ENCODE peak calls at places on chromosomes 5 and 9, in seven cellular contexts. W is fibroblast of lung; O is effector memory CD4-positive, alpha-beta T cell; E is spleen; D is body of pancreas; K is HepG2; N is pancreas. H is an unnamed sample.

GRCh38 chr9:116274293-116274692 is 120.7 kb downstream of the PAPPA start:
- DNase-seq in O (no peak), E (no peak), N (no peak), W (no peak), D (no peak), K (no peak), H (peak; percentile 86)

GRCh38 chr9:8750639-8751041 is 951.1 kb upstream of the DMAC1 start:
- DNase-seq in E (no peak), K (no peak), O (no peak), D (no peak), N (no peak), W (peak; percentile 29), H (no peak)

GRCh38 chr5:98454407-98454806 is 319.1 kb upstream of the RGMB start:
- DNase-seq in O (no peak), W (peak; percentile 73), D (no peak), N (no peak), E (no peak), K (no peak), H (no peak)

GRCh38 chr5:62538017-62538942 is 40.3 kb upstream of the LRRC70 start:
- DNase-seq in O (no peak), W (peak; percentile 88), K (peak; percentile 28), D (no peak), E (no peak), N (no peak), H (no peak)

GRCh38 chr9:116643691-116644090 is 43.4 kb upstream of the TRIM32 start:
- DNase-seq in W (peak; percentile 15), O (no peak), K (no peak), N (no peak), D (no peak), E (no peak), H (peak; percentile 30)

GRCh38 chr9:70049672-70050271 is 6.1 kb downstream of the MAMDC2 start:
- DNase-seq in K (no peak), E (no peak), N (peak; percentile 39), O (no peak), D (peak; percentile 78), W (peak; percentile 73), H (peak; percentile 88)

GRCh38 chr9:107222020-107222522 is 61.0 kb upstream of the RAD23B start:
- DNase-seq in D (no peak), O (no peak), E (no peak), K (peak; percentile 84), N (no peak), W (peak; percentile 74), H (no peak)

GRCh38 chr5:126445502-126446174 is 22.4 kb downstream of the GRAMD2B start:
- DNase-seq in D (no peak), O (no peak), E (no peak), K (no peak), W (no peak), N (no peak), H (no peak)

GRCh38 chr9:70615566-70616138 is 201.2 kb upstream of the KLF9 start:
- DNase-seq in D (no peak), N (no peak), E (no peak), O (no peak), W (no peak), K (no peak), H (no peak)

GRCh38 chr5:158882236-158882635 is 217.5 kb downstream of the EBF1 start:
- DNase-seq in N (no peak), D (no peak), W (no peak), O (no peak), K (no peak), E (no peak), H (no peak)

GRCh38 chr9:117245225-117245624 is 169.6 kb downstream of the ASTN2 start:
- DNase-seq in K (no peak), D (no peak), W (no peak), O (no peak), N (no peak), E (no peak), H (no peak)

GRCh38 chr9:111986035-111986556 is 89.5 kb downstream of the UGCG start:
- DNase-seq in O (no peak), E (no peak), K (no peak), D (no peak), N (no peak), W (peak; percentile 31), H (no peak)

GRCh38 chr5:14869286-14870164 is 2.1 kb downstream of the ANKH start:
- DNase-seq in N (no peak), W (no peak), K (no peak), D (no peak), O (no peak), E (no peak), H (peak; percentile 53)

GRCh38 chr9:127598839-127599549 is 13.1 kb upstream of the STXBP1 start:
- DNase-seq in E (no peak), N (no peak), O (no peak), D (no peak), K (no peak), W (no peak), H (no peak)

GRCh38 chr5:159099049-159099760 is 511 bp downstream of the EBF1 start:
- DNase-seq in E (peak; percentile 90), N (no peak), D (no peak), K (no peak), O (no peak), W (peak; percentile 57), H (peak; percentile 90)

GRCh38 chr5:74502479-74502950 is 138.0 kb downstream of the ENC1 start:
- DNase-seq in K (peak; percentile 91), N (no peak), O (no peak), W (no peak), D (no peak), E (no peak), H (peak; percentile 49)

DNA sequence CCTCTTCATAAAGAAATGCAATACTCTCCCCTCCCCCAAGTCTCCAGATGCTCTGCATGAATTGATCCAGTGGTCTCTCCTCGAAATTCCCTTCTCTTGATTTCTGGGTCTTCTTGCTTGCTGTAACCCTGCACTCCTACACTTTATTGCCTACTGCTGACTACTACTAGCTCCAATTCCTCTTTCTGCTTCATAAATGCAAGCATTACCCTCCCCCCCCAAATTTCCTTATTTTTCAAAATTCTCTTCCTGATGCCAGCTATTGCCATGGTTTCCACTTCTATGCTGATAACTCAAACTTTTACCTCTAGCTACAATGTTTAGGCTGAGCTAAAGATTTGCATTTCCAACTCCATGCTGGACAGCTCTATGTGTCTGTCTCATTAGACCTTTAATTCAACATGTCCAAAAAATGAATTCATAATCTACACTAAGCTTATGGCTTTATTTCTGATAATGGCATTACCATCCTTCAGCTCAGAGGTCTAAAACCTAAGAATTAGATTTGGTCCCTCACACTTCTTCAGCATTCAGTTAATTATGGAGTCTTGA is 1.4 kb downstream of the ZBTB26 start:
- DNase-seq in K (no peak), W (no peak), N (no peak), E (no peak), D (no peak), O (no peak), H (no peak)
- H3K4me3 ChIP-seq in K (peak overlapping the region; percentile 99), W (no peak overlapping the region), N (no peak overlapping the region), E (no peak overlapping the region), D (no peak overlapping the region), O (no peak overlapping the region), H (no peak overlapping the region)

GRCh38 chr5:64209353-64209752 is 43.7 kb downstream of the RNF180 start:
- DNase-seq in E (no peak), W (no peak), D (no peak), N (no peak), K (no peak), O (no peak), H (no peak)

GRCh38 chr5:64213568-64213967 is 47.9 kb downstream of the RNF180 start:
- DNase-seq in D (no peak), E (no peak), K (no peak), N (no peak), O (no peak), W (no peak), H (no peak)

GRCh38 chr5:64207978-64208377 is 42.3 kb downstream of the RNF180 start:
- DNase-seq in N (no peak), E (no peak), K (peak; percentile 8), W (peak; percentile 50), D (no peak), O (no peak), H (no peak)

GRCh38 chr5:64214152-64214551 is 48.5 kb downstream of the RNF180 start:
- DNase-seq in K (no peak), N (no peak), E (no peak), W (no peak), O (no peak), D (no peak), H (no peak)

GRCh38 chr5:64210866-64211265 is 45.2 kb downstream of the RNF180 start:
- DNase-seq in D (no peak), N (no peak), E (no peak), W (peak; percentile 88), K (no peak), O (no peak), H (no peak)
- H3K27ac ChIP-seq in D (no peak overlapping the region), N (no peak overlapping the region), E (no peak overlapping the region), W (peak overlapping the region; percentile 6), K (no peak overlapping the region), O (no peak overlapping the region), H (no peak overlapping the region)

DNA sequence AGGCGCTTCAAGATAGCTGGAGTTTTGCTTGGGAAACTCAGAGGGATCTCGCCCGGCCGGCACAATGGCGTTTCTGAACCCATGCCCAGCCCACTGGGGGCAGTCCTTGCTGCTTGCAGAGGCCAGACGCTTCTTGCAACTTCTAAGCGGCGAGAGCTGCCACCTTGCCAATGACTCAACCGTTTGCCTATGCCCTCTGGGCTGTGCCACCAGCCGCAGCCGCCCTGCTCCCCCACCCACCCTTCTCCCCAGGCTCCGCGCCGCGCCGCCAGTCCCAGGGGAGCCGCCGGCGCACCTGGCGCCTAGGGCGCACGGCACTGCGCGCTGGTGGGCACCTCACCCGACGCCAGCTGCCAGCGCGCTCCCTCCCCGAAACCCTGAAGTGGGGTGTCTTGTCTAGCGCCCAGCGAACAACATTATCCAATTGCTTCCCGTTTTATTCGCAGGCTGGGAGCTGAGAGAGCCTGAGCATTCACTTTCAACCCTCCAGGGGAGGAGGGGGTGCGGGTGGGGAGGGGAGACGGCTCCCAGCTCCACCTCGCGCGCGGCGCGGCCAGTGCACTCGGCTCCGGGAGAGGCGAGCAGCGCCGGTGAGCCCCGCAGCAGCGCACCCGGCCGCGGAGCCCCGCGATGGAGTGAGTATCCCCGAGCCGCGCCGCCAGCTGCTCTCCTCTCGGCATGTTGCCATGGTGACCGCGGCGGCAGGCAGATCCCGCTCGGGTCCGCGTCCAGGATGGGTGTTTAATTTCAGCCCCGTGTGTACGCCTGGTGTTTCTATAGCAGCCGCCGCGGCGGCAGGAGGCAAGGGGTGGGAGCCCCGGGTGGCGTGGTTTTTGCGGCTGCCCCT is 139.5 kb upstream of the PALM2AKAP2 start:
- DNase-seq in W (peak; percentile 39), D (peak; percentile 36), K (no peak), N (peak; percentile 36), O (no peak), E (peak; percentile 68), H (peak; percentile 87)
- H3K4me3 ChIP-seq in W (peak overlapping the region; percentile 31), D (no peak overlapping the region), K (no peak overlapping the region), N (no peak overlapping the region), O (no peak overlapping the region), E (no peak overlapping the region), H (peak overlapping the region; percentile 68)

GRCh38 chr9:110129460-110129859 is 78.5 kb downstream of the C9orf152 start:
- DNase-seq in O (no peak), N (no peak), K (no peak), E (no peak), W (no peak), D (no peak), H (peak; percentile 35)

GRCh38 chr9:110130211-110130610 is 77.7 kb downstream of the C9orf152 start:
- DNase-seq in K (no peak), W (no peak), O (no peak), D (no peak), N (no peak), E (no peak), H (no peak)

GRCh38 chr9:110133059-110133458 is 74.9 kb downstream of the C9orf152 start:
- DNase-seq in O (no peak), K (no peak), E (no peak), N (no peak), D (no peak), W (no peak), H (no peak)

GRCh38 chr9:110130791-110131416 is 77.1 kb downstream of the C9orf152 start:
- DNase-seq in E (no peak), N (no peak), D (no peak), W (no peak), O (no peak), K (no peak), H (no peak)

GRCh38 chr9:110131499-110131898 is 76.5 kb downstream of the C9orf152 start:
- DNase-seq in W (no peak), O (no peak), N (no peak), E (no peak), K (no peak), D (no peak), H (peak; percentile 59)
- H3K27ac ChIP-seq in W (no peak overlapping the region), O (no peak overlapping the region), N (no peak overlapping the region), E (peak overlapping the region; percentile 80), K (no peak overlapping the region), D (no peak overlapping the region), H (peak overlapping the region; percentile 56)

H was measured in osteoblast.